ENCODE peak calls at places on chromosomes 5 and 9, in four cellular contexts. D, G, I and F are unnamed samples.
A peak's percentile ranks its signal among the peaks of the same experiment; 100 is the strongest.

GRCh38 chr9:5626727-5627634 is 1.9 kb upstream of the RIC1 start:
- DNase-seq in I (peak; percentile 91), D (peak; percentile 86), G (peak; percentile 69), F (peak; percentile 61)

GRCh38 chr9:124388275-124389048 is 26.8 kb downstream of the PSMB7 start:
- DNase-seq in G (no peak), D (no peak), I (no peak), F (no peak)

GRCh38 chr5:61397238-61397637 is 65.2 kb downstream of the ZSWIM6 start:
- DNase-seq in I (no peak), G (peak; percentile 26), D (no peak), F (no peak)

GRCh38 chr9:86945868-86946711 is 1.2 kb downstream of the GAS1 start:
- DNase-seq in D (peak; percentile 70), G (peak; percentile 75), I (no peak), F (peak; percentile 74)

GRCh38 chr9:133374612-133375115 is 1.2 kb downstream of the SURF4 start:
- DNase-seq in D (peak; percentile 66), G (peak; percentile 68), I (no peak), F (peak; percentile 39)

GRCh38 chr5:34599471-34600117 is 56.5 kb upstream of the RAI14 start:
- DNase-seq in G (no peak), I (no peak), D (no peak), F (no peak)

GRCh38 chr5:86640998-86641397 is 23.3 kb downstream of the COX7C start:
- DNase-seq in I (no peak), D (no peak), G (no peak), F (no peak)

GRCh38 chr9:91795500-91796241 is 154.4 kb downstream of the ROR2 start:
- DNase-seq in G (peak; percentile 22), D (no peak), I (no peak), F (no peak)

GRCh38 chr5:1468247-1468612 is 23.0 kb upstream of the SLC6A3 start:
- DNase-seq in I (no peak), G (no peak), D (no peak), F (no peak)

GRCh38 chr5:50749181-50749580 is 82.7 kb downstream of the PARP8 start:
- DNase-seq in G (no peak), I (no peak), D (no peak), F (no peak)

GRCh38 chr5:159135896-159136531 is 36.3 kb upstream of the EBF1 start:
- DNase-seq in I (peak; percentile 47), G (peak; percentile 72), D (no peak), F (no peak)

GRCh38 chr5:180607861-180608571 is 16.7 kb upstream of the SCGB3A1 start:
- DNase-seq in G (no peak), I (no peak), D (peak; percentile 85), F (peak; percentile 6)

GRCh38 chr9:124551472-124552339 is 44.5 kb upstream of the NR5A1 start:
- DNase-seq in G (peak; percentile 73), I (peak; percentile 34), D (peak; percentile 40), F (no peak)

GRCh38 chr9:108467653-108468324 is 388.0 kb downstream of the ACTL7B start:
- DNase-seq in D (no peak), I (no peak), G (peak; percentile 47), F (no peak)

GRCh38 chr9:135904121-135904520 is 3.2 kb downstream of the CAMSAP1 start:
- DNase-seq in I (no peak), D (no peak), G (no peak), F (no peak)

GRCh38 chr5:93249651-93250289 is 331.2 kb downstream of the NR2F1-AS1 start:
- DNase-seq in G (peak; percentile 47), I (no peak), D (no peak), F (no peak)

GRCh38 chr9:21579743-21580142 is 97.6 kb upstream of the IFNE start:
- DNase-seq in D (no peak), G (no peak), I (no peak), F (no peak)

GRCh38 chr9:86639287-86639686 is 285.1 kb upstream of the TUT7 start:
- DNase-seq in I (no peak), G (no peak), D (no peak), F (no peak)

GRCh38 chr5:44178414-44178813 is 210.8 kb downstream of the FGF10 start:
- DNase-seq in I (no peak), D (no peak), G (no peak), F (no peak)

GRCh38 chr5:44402084-44402483 is 12.9 kb upstream of the FGF10 start:
- DNase-seq in D (no peak), G (no peak), I (no peak), F (no peak)

GRCh38 chr9:8371686-8372085 is 572.1 kb upstream of the DMAC1 start:
- DNase-seq in I (no peak), D (no peak), G (no peak), F (no peak)